ENCODE peak calls at places on chromosomes 7 and 10, in nine cellular contexts. I, D, C, N, U, Q, E, X and V are unnamed samples.

GRCh38 chr10:97849491-97850402 is at the start of gene GOLGA7B:
- DNase-seq in E (peak), I (peak), D (no peak), C (peak), Q (peak), U (peak), X (no peak), N (no peak), V (peak)

GRCh38 chr10:21048086-21048485 is 151.0 kb upstream of the NEBL start:
- DNase-seq in U (no peak), N (no peak), E (no peak), Q (no peak), D (no peak), X (no peak), C (no peak), I (no peak), V (no peak)

GRCh38 chr10:78868048-78868447 is 200.7 kb upstream of the ZMIZ1 start:
- DNase-seq in E (no peak), C (no peak), D (no peak), U (no peak), Q (no peak), X (no peak), N (no peak), I (no peak), V (no peak)

GRCh38 chr10:22183771-22184466 is 33.9 kb downstream of the EBLN1 start:
- DNase-seq in C (no peak), E (no peak), N (no peak), I (no peak), U (no peak), D (no peak), Q (no peak), X (no peak), V (no peak)

GRCh38 chr7:90345548-90346319 is 782 bp upstream of the GTPBP10 start:
- DNase-seq in N (no peak), C (no peak), I (no peak), U (peak), X (peak), Q (no peak), D (peak), E (no peak), V (peak)

GRCh38 chr10:99431190-99431549 is 746 bp upstream of the GOT1 start:
- DNase-seq in I (peak), Q (peak), N (peak), D (no peak), E (peak), X (peak), C (peak), U (peak), V (peak)

GRCh38 chr10:74635655-74636054 is 190.7 kb upstream of the KAT6B start:
- DNase-seq in Q (no peak), E (no peak), I (no peak), U (no peak), C (no peak), N (no peak), X (no peak), D (no peak), V (no peak)

GRCh38 chr10:44070282-44070681 is 314.6 kb downstream of the CXCL12 start:
- DNase-seq in C (no peak), U (peak), D (no peak), Q (peak), E (no peak), N (peak), I (no peak), X (no peak), V (no peak)

GRCh38 chr10:6402349-6402709 is 177.7 kb downstream of the PRKCQ start:
- DNase-seq in X (no peak), Q (peak), C (no peak), D (no peak), U (no peak), I (no peak), N (no peak), E (no peak), V (no peak)

GRCh38 chr10:61835069-61835908 is 66.2 kb upstream of the ARID5B start:
- DNase-seq in C (peak), Q (no peak), E (no peak), N (no peak), U (peak), D (no peak), I (no peak), X (peak), V (no peak)

GRCh38 chr10:35413985-35414861 is 77.9 kb downstream of the CCNY start:
- DNase-seq in N (peak), D (no peak), I (no peak), U (no peak), E (no peak), X (no peak), C (no peak), Q (no peak), V (no peak)

GRCh38 chr7:92808635-92809034 is 27.7 kb downstream of the CDK6 start:
- DNase-seq in X (no peak), U (no peak), C (no peak), D (no peak), E (no peak), N (no peak), Q (no peak), I (no peak), V (no peak)

GRCh38 chr10:118032564-118032963 is 14.2 kb downstream of the RAB11FIP2 start:
- DNase-seq in D (no peak), U (no peak), C (no peak), Q (no peak), N (no peak), I (no peak), E (no peak), X (no peak), V (no peak)

GRCh38 chr10:118735294-118735693 is 19.5 kb downstream of the CACUL1 start:
- DNase-seq in Q (no peak), D (no peak), N (no peak), E (no peak), C (no peak), U (no peak), X (no peak), I (no peak), V (no peak)

GRCh38 chr10:124217031-124217430 is 123.6 kb upstream of the CHST15 start:
- DNase-seq in X (no peak), C (no peak), N (no peak), Q (no peak), I (no peak), U (no peak), E (no peak), D (no peak), V (no peak)

GRCh38 chr10:124220547-124220946 is 127.1 kb upstream of the CHST15 start:
- DNase-seq in N (no peak), X (no peak), E (no peak), D (no peak), I (no peak), U (no peak), C (no peak), Q (no peak), V (no peak)

GRCh38 chr10:124220971-124221355 is 127.6 kb upstream of the CHST15 start:
- DNase-seq in Q (no peak), I (no peak), D (no peak), U (no peak), E (no peak), N (no peak), X (no peak), C (no peak), V (no peak)

GRCh38 chr10:124219655-124220054 is 126.3 kb upstream of the CHST15 start:
- DNase-seq in N (no peak), E (no peak), Q (no peak), C (no peak), I (no peak), U (no peak), X (no peak), D (no peak), V (no peak)

GRCh38 chr10:124217906-124218769 is 124.7 kb upstream of the CHST15 start:
- DNase-seq in E (no peak), Q (no peak), D (no peak), I (no peak), N (no peak), C (no peak), U (no peak), X (no peak), V (no peak)
- TF ChIP-seq CTCF in E (no peak), Q (no peak), D (no peak), I (no peak), N (no peak), C (no peak), U (no peak), X (no peak), V (no peak)

GRCh38 chr7:6160191-6160623 is 112.2 kb downstream of the CYTH3 start:
- DNase-seq in E (peak), I (no peak), C (peak), N (peak), X (no peak), Q (peak), U (peak), D (peak), V (peak)
- TF ChIP-seq CTCF in E (peak), I (no peak), C (peak), N (peak), X (peak), Q (peak), U (peak), D (peak), V (peak)

DNA sequence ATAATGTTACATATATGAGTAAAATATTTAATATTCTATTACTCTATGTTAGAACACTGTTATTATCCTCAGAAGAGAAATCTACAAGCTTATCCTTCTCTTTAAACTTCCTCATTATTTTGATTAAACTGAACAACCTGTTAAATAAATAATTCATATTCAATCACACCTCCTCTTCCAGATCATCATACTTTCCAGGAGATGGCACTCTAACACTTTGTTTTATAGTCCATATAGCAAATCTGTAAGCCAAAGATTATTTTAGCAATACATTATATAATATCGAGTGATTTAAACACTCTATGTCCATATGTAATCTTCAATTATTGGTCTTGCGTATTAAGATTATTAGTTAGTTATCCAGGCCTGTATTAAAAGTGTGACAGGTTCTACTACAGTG is 694.1 kb downstream of the ANKRD7 start:
- DNase-seq in X (no peak), Q (no peak), D (no peak), U (no peak), I (no peak), N (no peak), E (no peak), C (no peak), V (no peak)
- TF ChIP-seq CTCF in X (no peak), Q (no peak), D (no peak), U (no peak), I (no peak), N (no peak), E (no peak), C (no peak), V (peak)

GRCh38 chr7:50799873-50800272 is 17.2 kb upstream of the GRB10 start:
- DNase-seq in I (no peak), X (no peak), C (no peak), U (no peak), N (no peak), D (no peak), Q (no peak), E (no peak), V (no peak)

GRCh38 chr7:50798126-50798525 is 15.4 kb upstream of the GRB10 start:
- DNase-seq in D (no peak), U (no peak), I (no peak), E (no peak), C (no peak), Q (no peak), N (no peak), X (no peak), V (no peak)

GRCh38 chr7:50805425-50806130 is 22.9 kb upstream of the GRB10 start:
- DNase-seq in Q (no peak), N (no peak), X (no peak), I (no peak), U (no peak), C (no peak), E (no peak), D (no peak), V (no peak)

GRCh38 chr7:50803359-50804337 is 21.0 kb upstream of the GRB10 start:
- DNase-seq in I (no peak), U (no peak), X (no peak), E (no peak), D (no peak), Q (no peak), N (no peak), C (no peak), V (no peak)

DNA sequence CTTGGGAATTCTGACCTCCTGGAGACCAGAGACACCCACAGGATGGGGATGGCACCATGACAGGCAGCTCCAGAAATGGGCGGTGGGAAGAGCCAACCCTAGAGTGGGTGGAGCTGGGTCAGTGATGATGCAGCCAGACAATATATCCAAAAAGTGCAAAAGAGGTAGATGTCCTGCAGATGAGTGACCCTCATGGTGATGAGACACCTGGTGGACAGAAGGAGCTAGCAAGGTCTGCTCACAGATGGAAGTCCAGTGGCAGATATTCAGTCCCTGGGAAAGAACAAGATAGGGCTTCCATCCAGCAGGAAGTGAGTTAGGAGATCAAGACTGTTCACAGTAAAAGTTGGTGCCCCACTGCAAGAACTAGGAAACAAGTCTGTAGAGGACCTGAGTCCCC is 19.2 kb upstream of the GRB10 start:
- DNase-seq in Q (no peak), C (no peak), E (no peak), U (no peak), I (no peak), N (no peak), X (no peak), D (no peak), V (no peak)
- TF ChIP-seq CTCF in Q (no peak), C (no peak), E (no peak), U (no peak), I (no peak), N (no peak), X (no peak), D (no peak), V (no peak)

GRCh38 chr10:71887767-71888166 is 36.7 kb upstream of the PSAP start:
- DNase-seq in N (no peak), D (no peak), I (no peak), Q (no peak), U (no peak), E (no peak), C (no peak), X (no peak), V (no peak)
- TF ChIP-seq CTCF in N (no peak), D (no peak), I (no peak), Q (no peak), U (no peak), E (no peak), C (no peak), X (no peak), V (no peak)

GRCh38 chr7:131488361-131488760 is 68.1 kb downstream of the PODXL start:
- DNase-seq in U (no peak), C (no peak), I (no peak), D (no peak), E (no peak), X (no peak), N (no peak), Q (no peak), V (no peak)
- TF ChIP-seq CTCF in U (no peak), C (peak), I (peak), D (peak), E (no peak), X (peak), N (no peak), Q (no peak), V (peak)

DNA sequence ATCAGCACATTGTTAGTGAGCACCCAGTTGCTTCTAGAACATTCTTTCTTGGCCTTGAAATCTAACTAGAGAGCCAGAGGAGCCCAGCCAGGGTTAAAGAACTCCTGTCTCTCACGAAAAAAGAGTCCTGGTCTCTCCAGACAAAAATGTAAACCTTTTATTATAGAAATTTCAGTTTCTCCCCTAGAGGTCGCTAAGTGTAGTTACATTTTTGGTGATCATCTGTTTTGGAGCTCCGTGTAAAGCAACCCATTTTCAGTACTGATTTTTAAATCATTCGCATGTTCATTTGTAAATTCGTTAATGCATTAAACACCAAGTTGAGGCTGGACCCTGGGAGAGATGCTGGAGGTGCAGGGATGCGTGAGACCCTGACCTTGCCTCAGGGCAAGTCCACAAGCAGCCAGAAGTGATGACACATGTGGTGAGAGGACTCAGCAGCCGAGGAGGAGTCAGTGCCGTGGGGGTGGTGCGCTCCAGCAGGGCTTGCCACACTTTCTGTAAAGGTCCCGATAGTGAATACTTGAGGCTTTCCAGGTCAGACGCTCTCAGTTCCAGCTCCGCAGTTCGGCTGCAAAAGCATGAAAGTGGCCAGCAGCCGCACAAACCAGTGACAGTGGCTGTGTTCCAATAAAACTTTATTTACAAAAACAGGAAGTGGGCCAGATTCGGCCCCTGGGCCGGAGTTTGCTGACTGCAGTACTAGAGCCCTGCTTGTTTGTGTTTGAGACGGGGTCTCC is 578.6 kb upstream of the FOXK1 start:
- DNase-seq in C (no peak), E (no peak), D (no peak), U (no peak), X (no peak), I (no peak), N (no peak), Q (no peak), V (no peak)
- TF ChIP-seq CTCF in C (no peak), E (no peak), D (no peak), U (peak), X (no peak), I (no peak), N (no peak), Q (peak), V (no peak)

DNA sequence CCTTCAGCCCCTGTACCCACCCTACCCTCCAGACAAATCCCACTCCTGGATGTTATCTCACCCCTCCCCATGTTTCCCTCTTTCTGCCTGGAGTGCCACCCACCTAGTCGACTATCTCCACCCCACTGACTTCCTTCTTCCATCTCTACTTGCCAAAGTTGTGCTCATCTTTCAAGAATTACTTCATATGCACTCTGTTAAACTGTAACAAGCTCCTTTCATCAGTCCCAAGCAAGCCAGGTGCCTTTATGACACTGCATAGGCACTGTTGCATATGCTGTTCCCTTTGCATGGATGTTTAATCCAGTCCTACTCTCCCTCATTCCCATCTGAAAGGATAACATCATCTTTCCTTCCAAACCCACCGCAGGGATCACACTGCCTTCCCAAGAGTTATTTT is 8.9 kb upstream of the CDK1 start:
- DNase-seq in X (no peak), C (no peak), N (no peak), U (no peak), E (no peak), I (no peak), Q (no peak), D (no peak), V (no peak)
- TF ChIP-seq CTCF in X (no peak), C (no peak), N (no peak), U (no peak), E (no peak), I (no peak), Q (no peak), D (no peak), V (no peak)